ENCODE peak calls at places on chromosomes 6 and 20, in five cellular contexts. One of them, this sample, is unnamed.

GRCh38 chr6:133645000-133645619 is 243.8 kb upstream of the TCF21 start:
- DNase-seq in HT-29: peak; percentile 2
- DNase-seq in AML-193: no peak
- DNase-seq in astrocyte of the hippocampus: peak; percentile 72
- DNase-seq in IMR-90: peak; percentile 74
- DNase-seq in this sample: no peak

GRCh38 chr6:18985958-18986357 is 598.8 kb downstream of the RNF144B start:
- DNase-seq in HT-29: no peak
- DNase-seq in astrocyte of the hippocampus: no peak
- DNase-seq in IMR-90: no peak
- DNase-seq in AML-193: no peak
- DNase-seq in this sample: no peak

GRCh38 chr6:110170081-110170480 is 9.4 kb downstream of the WASF1 start:
- DNase-seq in HT-29: no peak
- DNase-seq in astrocyte of the hippocampus: no peak
- DNase-seq in IMR-90: no peak
- DNase-seq in AML-193: no peak
- DNase-seq in this sample: no peak

GRCh38 chr6:90294614-90294988 is 2.0 kb downstream of the BACH2 start:
- DNase-seq in IMR-90: no peak
- DNase-seq in HT-29: no peak
- DNase-seq in astrocyte of the hippocampus: peak; percentile 61
- DNase-seq in AML-193: no peak
- DNase-seq in this sample: peak; percentile 10

GRCh38 chr6:57033228-57033627 is 13.3 kb upstream of the KIAA1586 start:
- DNase-seq in astrocyte of the hippocampus: no peak
- DNase-seq in IMR-90: no peak
- DNase-seq in HT-29: no peak
- DNase-seq in AML-193: no peak
- DNase-seq in this sample: no peak

GRCh38 chr6:149380523-149380922 is 19.5 kb upstream of the SUMO4 start:
- DNase-seq in IMR-90: peak; percentile 27
- DNase-seq in HT-29: no peak
- DNase-seq in AML-193: no peak
- DNase-seq in astrocyte of the hippocampus: no peak
- DNase-seq in this sample: no peak

GRCh38 chr20:17735959-17736621 is 36.3 kb downstream of the BANF2 start:
- DNase-seq in HT-29: no peak
- DNase-seq in IMR-90: peak; percentile 26
- DNase-seq in astrocyte of the hippocampus: no peak
- DNase-seq in AML-193: no peak
- DNase-seq in this sample: no peak

GRCh38 chr20:8755340-8756118 is 313.4 kb upstream of the PLCB4 start:
- DNase-seq in HT-29: no peak
- DNase-seq in AML-193: no peak
- DNase-seq in astrocyte of the hippocampus: no peak
- DNase-seq in IMR-90: no peak
- DNase-seq in this sample: no peak

GRCh38 chr6:111727798-111728197 is 122.1 kb upstream of the TRAF3IP2 start:
- DNase-seq in astrocyte of the hippocampus: peak; percentile 81
- DNase-seq in HT-29: peak; percentile 14
- DNase-seq in IMR-90: peak; percentile 20
- DNase-seq in AML-193: peak; percentile 12
- DNase-seq in this sample: peak; percentile 58

GRCh38 chr6:27604986-27605385 is 132.1 kb upstream of the ZNF184 start:
- DNase-seq in astrocyte of the hippocampus: no peak
- DNase-seq in AML-193: no peak
- DNase-seq in IMR-90: no peak
- DNase-seq in HT-29: no peak
- DNase-seq in this sample: no peak

GRCh38 chr6:26286168-26286854 is 78.7 kb upstream of the BTN3A2 start:
- DNase-seq in IMR-90: peak; percentile 68
- DNase-seq in astrocyte of the hippocampus: peak; percentile 82
- DNase-seq in HT-29: peak; percentile 83
- DNase-seq in AML-193: peak; percentile 68
- DNase-seq in this sample: peak; percentile 64

GRCh38 chr6:44661221-44661609 is 273.7 kb downstream of the CDC5L start:
- DNase-seq in HT-29: no peak
- DNase-seq in astrocyte of the hippocampus: peak; percentile 91
- DNase-seq in IMR-90: no peak
- DNase-seq in AML-193: no peak
- DNase-seq in this sample: no peak

GRCh38 chr6:4049246-4049645 is 29.7 kb downstream of the FAM217A start:
- DNase-seq in IMR-90: no peak
- DNase-seq in AML-193: no peak
- DNase-seq in astrocyte of the hippocampus: no peak
- DNase-seq in HT-29: no peak
- DNase-seq in this sample: no peak

GRCh38 chr6:142569676-142570075 is 267.9 kb downstream of the ADGRG6 start:
- DNase-seq in IMR-90: no peak
- DNase-seq in HT-29: no peak
- DNase-seq in AML-193: no peak
- DNase-seq in astrocyte of the hippocampus: peak; percentile 51
- DNase-seq in this sample: no peak

GRCh38 chr6:29200767-29201662 is 30.3 kb downstream of the OR2J2 start:
- DNase-seq in IMR-90: no peak
- DNase-seq in HT-29: no peak
- DNase-seq in astrocyte of the hippocampus: no peak
- DNase-seq in AML-193: no peak
- DNase-seq in this sample: no peak

GRCh38 chr6:137657351-137657911 is 163.2 kb upstream of the OLIG3 start:
- DNase-seq in AML-193: no peak
- DNase-seq in HT-29: peak; percentile 18
- DNase-seq in astrocyte of the hippocampus: no peak
- DNase-seq in IMR-90: no peak
- DNase-seq in this sample: no peak

GRCh38 chr6:38131527-38131965 is 312.0 kb downstream of the ZFAND3 start:
- DNase-seq in IMR-90: peak; percentile 99
- DNase-seq in astrocyte of the hippocampus: peak; percentile 97
- DNase-seq in AML-193: no peak
- DNase-seq in HT-29: no peak
- DNase-seq in this sample: no peak

GRCh38 chr6:142336183-142336582 is 34.4 kb downstream of the ADGRG6 start:
- DNase-seq in IMR-90: no peak
- DNase-seq in AML-193: no peak
- DNase-seq in astrocyte of the hippocampus: no peak
- DNase-seq in HT-29: no peak
- DNase-seq in this sample: no peak

This sample was measured in NCI-H446.